ENCODE peak calls at places on chromosomes 6 and 20, in five cellular contexts. I is neural progenitor cell, J is GM23248, P is HCT116, A is PC-3. E is an unnamed sample.

GRCh38 chr6:84469144-84469543 is 241.7 kb upstream of the CEP162 start:
- DNase-seq in J (no peak), A (no peak), P (no peak), I (no peak), E (no peak)

GRCh38 chr6:144232434-144233223 is 52.5 kb upstream of the UTRN start:
- DNase-seq in I (no peak), P (no peak), J (no peak), A (no peak), E (no peak)

GRCh38 chr6:8131265-8131897 is 29.0 kb upstream of the EEF1E1 start:
- DNase-seq in A (peak), P (peak), J (peak), I (peak), E (peak)

GRCh38 chr6:170208171-170208601 is 82.7 kb downstream of the DLL1 start:
- DNase-seq in A (no peak), P (no peak), J (no peak), I (no peak), E (no peak)

GRCh38 chr6:108116781-108117426 is 42.4 kb upstream of the OSTM1 start:
- DNase-seq in I (peak), J (no peak), P (no peak), A (no peak), E (no peak)

GRCh38 chr6:166464418-166465400 is 82.0 kb upstream of the MPC1 start:
- DNase-seq in J (no peak), I (no peak), A (no peak), P (no peak), E (no peak)

GRCh38 chr20:16555754-16556153 is 17.5 kb downstream of the KIF16B start:
- DNase-seq in P (no peak), I (no peak), J (peak), A (peak), E (no peak)

GRCh38 chr6:42514746-42515145 is 49.1 kb upstream of the UBR2 start:
- DNase-seq in P (no peak), J (no peak), A (no peak), I (no peak), E (no peak)

GRCh38 chr20:8709627-8710026 is 359.3 kb upstream of the PLCB4 start:
- DNase-seq in P (no peak), J (peak), A (no peak), I (no peak), E (no peak)

GRCh38 chr6:39280247-39280731 is 33.9 kb downstream of the KCNK17 start:
- DNase-seq in I (no peak), P (peak), J (peak), A (peak), E (peak)

GRCh38 chr6:5146396-5146795 is 61.3 kb downstream of the PPP1R3G start:
- DNase-seq in I (no peak), P (no peak), A (no peak), J (no peak), E (no peak)

GRCh38 chr6:2563635-2564034 is 187.1 kb downstream of the MYLK4 start:
- DNase-seq in J (no peak), P (no peak), I (no peak), A (peak), E (peak)

GRCh38 chr6:107800564-107801164 is 23.4 kb downstream of the SCML4 start:
- DNase-seq in A (no peak), J (peak), I (no peak), P (no peak), E (no peak)

GRCh38 chr6:136582702-136583471 is 32.7 kb upstream of the MAP7 start:
- DNase-seq in J (peak), I (no peak), P (peak), A (peak), E (peak)

GRCh38 chr6:168704678-168705077 is 263.7 kb downstream of the SMOC2 start:
- DNase-seq in P (no peak), J (no peak), A (no peak), I (no peak), E (no peak)

GRCh38 chr6:346389-347030 is 45.0 kb upstream of the IRF4 start:
- DNase-seq in A (peak), I (no peak), J (peak), P (no peak), E (no peak)

GRCh38 chr20:32893878-32894483 is 35.3 kb downstream of the EFCAB8 start:
- DNase-seq in I (peak), A (peak), J (peak), P (no peak), E (no peak)

GRCh38 chr6:47134476-47135189 is 92.5 kb upstream of the ADGRF1 start:
- DNase-seq in P (peak), A (peak), I (no peak), J (peak), E (peak)

GRCh38 chr6:46949662-46950280 is 28.0 kb upstream of the ADGRF5 start:
- DNase-seq in A (no peak), J (no peak), I (no peak), P (no peak), E (no peak)

GRCh38 chr6:77463308-77463880 is at the start of gene HTR1B:
- DNase-seq in I (peak), A (no peak), J (peak), P (no peak), E (peak)

GRCh38 chr6:120735641-120736040 is 598.6 kb downstream of the TBC1D32 start:
- DNase-seq in J (no peak), I (no peak), P (no peak), A (no peak), E (no peak)

GRCh38 chr6:36717231-36717825 is 19.7 kb downstream of the RAB44 start:
- DNase-seq in I (no peak), A (no peak), J (no peak), P (no peak), E (no peak)

GRCh38 chr6:75230484-75231325 is 12.9 kb downstream of the COX7A2 start:
- DNase-seq in J (peak), I (peak), A (peak), P (peak), E (peak)

GRCh38 chr6:14130431-14131075 is 13.0 kb downstream of the CD83 start:
- DNase-seq in I (no peak), J (peak), A (peak), P (no peak), E (no peak)

GRCh38 chr20:7758436-7758835 is 181.8 kb downstream of the HAO1 start:
- DNase-seq in A (no peak), J (peak), I (no peak), P (no peak), E (no peak)

GRCh38 chr6:78954740-78955139 is 87.4 kb downstream of the IRAK1BP1 start:
- DNase-seq in A (no peak), P (no peak), I (no peak), J (no peak), E (no peak)

GRCh38 chr6:140316966-140317365 is 942.5 kb upstream of the CITED2 start:
- DNase-seq in P (peak), A (no peak), I (no peak), J (no peak), E (peak)

GRCh38 chr6:158439255-158439654 is 120.6 kb upstream of the TMEM181 start:
- DNase-seq in P (no peak), A (no peak), I (no peak), J (no peak), E (no peak)

GRCh38 chr6:110053395-110054240 is 75.5 kb downstream of the GPR6 start:
- DNase-seq in I (peak), A (peak), P (peak), J (peak), E (peak)

GRCh38 chr6:110039996-110040383 is 61.9 kb downstream of the GPR6 start:
- DNase-seq in P (peak), A (peak), I (peak), J (peak), E (peak)

GRCh38 chr20:7971536-7972285 is 31.5 kb upstream of the HAO1 start:
- DNase-seq in I (no peak), A (no peak), P (no peak), J (peak), E (no peak)

GRCh38 chr20:24838551-24839530 is 110.2 kb upstream of the CST7 start:
- DNase-seq in J (peak), I (no peak), P (no peak), A (no peak), E (no peak)

GRCh38 chr6:64890609-64891008 is 816.4 kb downstream of the EYS start:
- DNase-seq in I (no peak), J (no peak), A (peak), P (no peak), E (no peak)

GRCh38 chr6:163226836-163227485 is 187.6 kb upstream of the QKI start:
- DNase-seq in P (no peak), J (no peak), A (peak), I (no peak), E (no peak)

GRCh38 chr6:89050155-89050554 is 30.4 kb upstream of the PNRC1 start:
- DNase-seq in J (peak), I (no peak), P (no peak), A (no peak), E (peak)
- TF ChIP-seq EZH2phosphoT487 in J (no peak), I (no peak), P (no peak), A (no peak), E (no peak)

DNA sequence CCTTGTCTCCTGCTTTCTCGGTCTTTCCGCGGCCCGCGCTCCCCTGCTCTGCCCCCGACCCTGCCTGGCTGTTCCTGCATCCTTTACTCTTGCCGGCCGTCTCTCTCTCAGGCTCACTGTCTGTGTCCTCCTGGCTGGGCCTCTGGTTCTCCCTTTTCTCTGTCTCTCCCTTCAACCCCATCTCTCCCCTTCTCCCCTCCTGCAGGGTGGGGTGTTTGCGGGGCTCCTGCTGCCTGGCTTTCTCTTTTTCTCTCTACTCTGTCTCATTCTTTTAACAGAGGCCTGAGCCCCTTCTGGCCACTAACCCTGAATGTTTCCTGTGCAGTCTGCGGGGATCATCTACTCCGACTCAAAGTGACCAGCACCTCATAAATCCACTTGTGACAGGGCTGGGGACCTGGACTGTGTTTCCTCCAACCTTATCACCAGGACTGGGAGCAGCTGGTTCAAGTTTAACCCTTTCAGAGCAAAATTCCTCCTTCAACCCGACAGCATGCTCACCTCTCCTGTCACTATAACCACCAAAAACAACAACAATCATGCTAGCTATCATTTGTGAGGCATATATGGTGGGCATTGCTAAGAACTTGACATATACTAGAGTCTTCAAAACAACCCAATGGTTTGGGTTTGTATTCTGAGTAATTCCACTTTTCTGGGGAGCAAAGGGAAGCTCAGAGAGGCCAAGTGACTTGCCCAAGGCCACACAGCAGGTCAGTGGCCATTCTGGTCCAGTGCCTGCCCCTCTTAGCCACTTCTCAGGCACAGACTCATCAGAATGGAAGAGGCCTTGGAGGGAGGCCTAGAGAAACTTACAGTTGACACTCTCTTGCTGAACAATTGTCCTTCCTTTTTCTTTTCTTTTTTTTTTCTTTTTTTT is 811 bp upstream of the RSPO4 start:
- DNase-seq in P (no peak), J (peak), I (no peak), A (no peak), E (no peak)
- TF ChIP-seq EZH2 in P (no peak), J (no peak), I (peak), A (no peak), E (peak)

GRCh38 chr6:37731888-37732287 is 34.2 kb upstream of the MDGA1 start:
- DNase-seq in P (no peak), A (no peak), J (no peak), I (no peak), E (no peak)
- H2AFZ ChIP-seq in P (no peak), A (no peak), J (no peak), I (no peak), E (no peak)

GRCh38 chr20:19098806-19099578 is 113.5 kb upstream of the SLC24A3 start:
- DNase-seq in J (no peak), I (no peak), P (no peak), A (no peak), E (no peak)
- TF ChIP-seq EZH2phosphoT487 in J (no peak), I (no peak), P (no peak), A (no peak), E (no peak)

E was measured in hepatocyte.